ENCODE peak calls at places on chromosomes 11 and 22, in five cellular contexts. Q is CD4-positive, CD25-positive, alpha-beta regulatory T cell; I is brain microvascular endothelial cell; L is colonic mucosa; V is A673. O is an unnamed sample.

GRCh38 chr11:129278586-129279319 is 86.6 kb upstream of the ARHGAP32 start:
- DNase-seq in Q (no peak), I (no peak), L (no peak), V (peak; percentile 50), O (peak; percentile 33)

GRCh38 chr22:42367980-42368378 is 64.2 kb downstream of the NFAM1 start:
- DNase-seq in Q (no peak), I (no peak), L (peak; percentile 48), V (no peak), O (no peak)

GRCh38 chr11:77660947-77661346 is 23.4 kb upstream of the CLNS1A start:
- DNase-seq in Q (no peak), I (no peak), L (no peak), V (no peak), O (no peak)

GRCh38 chr11:47257518-47258316 is at the start of gene NR1H3:
- DNase-seq in Q (no peak), I (peak; percentile 40), L (peak; percentile 82), V (peak; percentile 77), O (peak; percentile 84)

GRCh38 chr11:8744423-8744822 is 61.8 kb downstream of the RPL27A start:
- DNase-seq in Q (no peak), I (no peak), L (no peak), V (no peak), O (no peak)

GRCh38 chr11:6755303-6755952 is 16.3 kb downstream of the OR2AG2 start:
- DNase-seq in Q (peak; percentile 31), I (peak; percentile 43), L (peak; percentile 43), V (peak; percentile 57), O (peak; percentile 72)

GRCh38 chr11:98798333-98798732 is 222.4 kb upstream of the CNTN5 start:
- DNase-seq in Q (no peak), I (no peak), L (no peak), V (no peak), O (no peak)

GRCh38 chr11:116535120-116535519 is 237.7 kb downstream of the BUD13 start:
- DNase-seq in Q (no peak), I (no peak), L (no peak), V (no peak), O (no peak)

GRCh38 chr11:67278939-67279588 is 10.0 kb upstream of the ANKRD13D start:
- DNase-seq in Q (no peak), I (no peak), L (no peak), V (no peak), O (no peak)

GRCh38 chr11:69465236-69466000 is 16.0 kb upstream of the LINC01488 start:
- DNase-seq in Q (no peak), I (no peak), L (peak; percentile 56), V (no peak), O (no peak)

GRCh38 chr11:112587664-112588063 is 327.0 kb upstream of the PLET1 start:
- DNase-seq in Q (no peak), I (no peak), L (no peak), V (no peak), O (no peak)

GRCh38 chr22:37121887-37122591 is 12.5 kb upstream of the TMPRSS6 start:
- DNase-seq in Q (peak; percentile 99), I (no peak), L (peak; percentile 41), V (no peak), O (peak; percentile 37)

GRCh38 chr11:124079631-124080318 is 35.5 kb upstream of the VWA5A start:
- DNase-seq in Q (no peak), I (no peak), L (no peak), V (no peak), O (no peak)

GRCh38 chr11:123434911-123435310 is 4.8 kb downstream of the GRAMD1B start:
- DNase-seq in Q (no peak), I (no peak), L (no peak), V (peak; percentile 54), O (peak; percentile 53)

GRCh38 chr11:72896431-72896830 is 82.2 kb downstream of the ATG16L2 start:
- DNase-seq in Q (no peak), I (no peak), L (no peak), V (peak; percentile 11), O (no peak)

GRCh38 chr22:37880668-37881440 is 25.2 kb upstream of the MICALL1 start:
- DNase-seq in Q (no peak), I (peak; percentile 56), L (no peak), V (peak; percentile 57), O (no peak)

GRCh38 chr11:69732910-69733309 is 29.1 kb upstream of the FGF19 start:
- DNase-seq in Q (no peak), I (no peak), L (no peak), V (no peak), O (no peak)

GRCh38 chr11:61621917-61622585 is 41.2 kb upstream of the SYT7 start:
- DNase-seq in Q (no peak), I (no peak), L (no peak), V (no peak), O (peak; percentile 40)

GRCh38 chr11:82969811-82970210 is 68.3 kb downstream of the DDIAS start:
- DNase-seq in Q (no peak), I (no peak), L (no peak), V (no peak), O (no peak)

GRCh38 chr11:74084796-74085541 is 76.1 kb upstream of the UCP3 start:
- DNase-seq in Q (no peak), I (no peak), L (no peak), V (no peak), O (no peak)

GRCh38 chr11:9158898-9159391 is 67.5 kb upstream of the SCUBE2 start:
- DNase-seq in Q (no peak), I (peak; percentile 47), L (no peak), V (no peak), O (no peak)

GRCh38 chr11:92808009-92808408 is 161.4 kb upstream of the MTNR1B start:
- DNase-seq in Q (no peak), I (no peak), L (no peak), V (no peak), O (no peak)

GRCh38 chr11:69744435-69744834 is 30.7 kb downstream of the FGF4 start:
- DNase-seq in Q (no peak), I (peak; percentile 70), L (no peak), V (no peak), O (peak; percentile 55)

GRCh38 chr11:10728154-10728553 is 22.9 kb upstream of the CTR9 start:
- DNase-seq in Q (no peak), I (no peak), L (no peak), V (no peak), O (peak; percentile 25)

GRCh38 chr22:45503071-45503815 is 560 bp downstream of the FBLN1 start:
- DNase-seq in Q (no peak), I (no peak), L (no peak), V (peak; percentile 29), O (peak; percentile 68)

GRCh38 chr11:13160302-13160701 is 117.3 kb upstream of the BMAL1 start:
- DNase-seq in Q (no peak), I (no peak), L (no peak), V (peak; percentile 23), O (no peak)

GRCh38 chr22:25139062-25139461 is 60.6 kb upstream of the CRYBB3 start:
- DNase-seq in Q (no peak), I (no peak), L (peak; percentile 73), V (peak; percentile 70), O (no peak)

GRCh38 chr11:61575886-61576516 is 4.9 kb downstream of the SYT7 start:
- DNase-seq in Q (no peak), I (no peak), L (no peak), V (no peak), O (no peak)

GRCh38 chr22:44700456-44700855 is 1.5 kb upstream of the PRR5 start:
- DNase-seq in Q (no peak), I (no peak), L (no peak), V (no peak), O (no peak)

GRCh38 chr11:45022294-45023064 is 71.8 kb upstream of the TP53I11 start:
- DNase-seq in Q (no peak), I (no peak), L (no peak), V (no peak), O (peak; percentile 57)

DNA sequence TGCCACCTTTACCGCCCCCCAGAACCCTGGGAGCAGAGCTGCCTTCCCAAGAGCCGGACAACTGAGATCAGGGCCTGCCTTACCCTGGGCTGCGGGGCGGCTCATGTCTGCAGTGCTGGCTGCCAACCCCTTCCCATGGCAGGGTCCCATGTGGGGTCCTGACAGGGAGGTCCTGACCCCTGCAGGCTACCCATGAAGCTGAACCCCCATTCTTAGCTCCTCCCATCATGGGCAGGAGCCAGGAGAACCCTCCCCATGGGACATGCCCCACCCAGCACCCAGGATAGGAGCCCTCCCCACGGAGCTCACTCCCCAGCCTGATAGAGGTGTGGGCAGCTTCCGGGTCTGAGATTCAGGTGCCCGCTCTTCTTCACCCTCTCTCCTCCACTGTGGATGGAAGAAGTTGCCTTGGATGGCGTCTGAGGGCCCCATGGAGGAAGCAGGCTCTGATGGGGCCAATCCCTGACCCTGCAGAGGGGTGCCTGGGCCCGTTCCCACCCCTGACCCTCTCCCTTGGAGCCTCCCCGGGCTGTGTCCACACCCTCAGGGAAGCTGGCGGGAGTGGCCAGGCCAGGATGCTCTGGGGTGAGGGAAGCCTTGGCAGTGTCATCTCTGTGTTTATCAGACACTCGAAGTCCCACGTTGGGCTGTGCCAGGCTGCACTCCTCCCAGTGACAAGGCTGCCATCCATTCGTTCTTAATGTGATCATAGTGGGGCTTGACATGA is 1508.2 kb downstream of the BRD1 start:
- DNase-seq in Q (no peak), I (no peak), L (no peak), V (no peak), O (no peak)
- H3K27me3 ChIP-seq in Q (no peaks in the 10 kb centered on the region), I (no peaks in the 10 kb centered on the region), L (no peaks in the 10 kb centered on the region), V (no peaks in the 10 kb centered on the region), O (no peaks in the 10 kb centered on the region)

DNA sequence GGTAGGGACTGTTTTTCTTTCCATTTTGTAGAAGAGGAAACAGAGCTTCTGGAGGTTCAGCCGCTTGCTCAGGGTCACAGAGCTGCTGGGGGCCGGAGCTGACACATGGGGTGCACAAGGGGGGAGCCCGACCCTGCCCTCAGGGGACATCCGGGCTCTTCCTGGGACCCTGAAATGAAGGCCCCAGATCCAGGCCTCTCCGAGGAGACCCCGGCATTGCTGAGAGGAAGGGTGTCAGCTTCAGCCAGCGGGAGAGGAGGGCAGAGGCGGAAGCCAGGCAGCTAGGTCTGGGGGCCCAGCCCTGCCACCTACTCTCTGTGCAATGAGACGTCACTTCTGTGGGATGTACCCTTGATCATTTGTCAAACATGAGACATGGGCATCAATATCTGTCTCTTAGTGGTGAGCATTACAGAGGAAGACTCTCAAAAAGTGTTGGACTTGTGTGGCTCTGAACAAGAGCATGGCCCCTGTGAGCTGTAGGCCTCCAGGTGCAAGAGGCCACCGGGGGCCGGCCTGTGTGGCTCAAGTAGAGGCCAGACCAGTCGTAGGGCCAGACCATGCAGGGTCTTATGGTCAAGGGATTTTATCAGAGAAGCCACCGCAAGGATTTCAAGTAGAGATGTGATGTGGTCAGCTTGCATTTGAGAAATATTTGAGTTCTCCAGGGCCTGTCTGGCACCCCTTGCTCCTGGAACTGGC is 10.3 kb downstream of the MPPED1 start:
- DNase-seq in Q (no peak), I (no peak), L (no peak), V (no peak), O (no peak)
- H3K27me3 ChIP-seq in Q (no peaks in the 10 kb centered on the region), I (no peaks in the 10 kb centered on the region), L (no peaks in the 10 kb centered on the region), V (peaks cover 14% of the 10 kb centered on the region), O (no peaks in the 10 kb centered on the region)

DNA sequence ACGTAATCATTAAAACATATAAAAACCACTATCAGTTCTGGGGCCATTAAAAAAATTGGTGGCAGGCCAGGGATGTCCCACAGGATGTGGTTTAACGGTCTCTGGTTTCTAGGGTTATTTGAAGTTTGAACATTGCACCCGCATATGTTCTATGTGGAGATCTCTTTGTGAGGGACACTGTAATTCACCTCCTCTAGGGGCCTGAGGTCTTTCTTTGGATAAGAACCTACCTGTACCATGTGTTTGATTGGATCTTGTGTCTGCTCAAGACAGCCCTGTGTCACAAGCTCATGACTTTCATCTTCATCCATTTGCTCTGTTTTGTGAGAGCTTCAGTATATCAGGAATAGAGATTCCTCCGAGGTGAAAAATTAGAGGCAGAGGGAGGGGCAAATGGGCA is 73.3 kb downstream of the GGTLC2 start:
- DNase-seq in Q (no peak), I (no peak), L (no peak), V (no peak), O (no peak)
- H3K27me3 ChIP-seq in Q (peaks cover 3% of the 10 kb centered on the region), I (peaks cover 28% of the 10 kb centered on the region), L (no peaks in the 10 kb centered on the region), V (peaks cover 7% of the 10 kb centered on the region), O (peaks cover 100% of the 10 kb centered on the region)

GRCh38 chr22:49589301-49589700 is 238.4 kb downstream of the BRD1 start:
- DNase-seq in Q (no peak), I (no peak), L (no peak), V (no peak), O (no peak)
- H3K27me3 ChIP-seq in Q (no peaks in the 10 kb centered on the region), I (no peaks in the 10 kb centered on the region), L (no peaks in the 10 kb centered on the region), V (no peaks in the 10 kb centered on the region), O (no peaks in the 10 kb centered on the region)

O was measured in GM23338.